ENCODE peak calls at places on chromosomes 4 and X, in eight cellular contexts. S is stomach, Z is AG04450, F is breast epithelium, Y is K562, B is left lung, T is pancreas, P is fibroblast of lung. E is an unnamed sample.

GRCh38 chr4:73726000-73726399 is 14.4 kb upstream of the CXCL8 start:
- DNase-seq in S (no peak), Z (peak), F (no peak), Y (no peak), B (no peak), T (no peak), P (peak), E (no peak)

GRCh38 chrX:51047950-51048349 is 137.4 kb downstream of the BMP15 start:
- DNase-seq in S (no peak), Z (no peak), F (no peak), Y (no peak), B (no peak), T (no peak), P (no peak), E (no peak)

GRCh38 chr4:78477276-78477675 is 74.3 kb upstream of the ANXA3 start:
- DNase-seq in S (no peak), Z (no peak), F (no peak), Y (no peak), B (no peak), T (no peak), P (peak), E (no peak)

GRCh38 chr4:151459380-151459779 is 50.4 kb downstream of the FHIP1A start:
- DNase-seq in S (no peak), Z (no peak), F (no peak), Y (no peak), B (no peak), T (no peak), P (no peak), E (no peak)

GRCh38 chr4:142265946-142266345 is 580.2 kb downstream of the INPP4B start:
- DNase-seq in S (no peak), Z (no peak), F (no peak), Y (no peak), B (no peak), T (no peak), P (no peak), E (no peak)

GRCh38 chr4:85496146-85496849 is 21.3 kb downstream of the ARHGAP24 start:
- DNase-seq in S (no peak), Z (no peak), F (no peak), Y (no peak), B (no peak), T (no peak), P (no peak), E (no peak)

GRCh38 chrX:39096599-39096998 is 295.3 kb downstream of the MID1IP1 start:
- DNase-seq in S (no peak), Z (no peak), F (no peak), Y (no peak), B (no peak), T (no peak), P (no peak), E (no peak)

GRCh38 chr4:102560743-102561341 is 59.7 kb downstream of the NFKB1 start:
- DNase-seq in S (no peak), Z (no peak), F (no peak), Y (peak), B (no peak), T (no peak), P (no peak), E (no peak)

GRCh38 chr4:88818650-88819470 is 121.2 kb upstream of the NAP1L5 start:
- DNase-seq in S (peak), Z (peak), F (no peak), Y (peak), B (no peak), T (no peak), P (peak), E (peak)

GRCh38 chr4:163967710-163968109 is 473.2 kb downstream of the TMA16 start:
- DNase-seq in S (no peak), Z (no peak), F (no peak), Y (no peak), B (no peak), T (no peak), P (no peak), E (no peak)

GRCh38 chr4:128286474-128287158 is 997 bp downstream of the PGRMC2 start:
- DNase-seq in S (no peak), Z (no peak), F (no peak), Y (peak), B (no peak), T (no peak), P (peak), E (no peak)

GRCh38 chrX:29641461-29641860 is 573.9 kb upstream of the MAGEB2 start:
- DNase-seq in S (no peak), Z (no peak), F (no peak), Y (no peak), B (no peak), T (no peak), P (no peak), E (no peak)
- H3K27ac ChIP-seq in S (no peak), Z (no peak), F (no peak), Y (no peak), B (no peak), T (no peak), P (no peak), E (no peak)

DNA sequence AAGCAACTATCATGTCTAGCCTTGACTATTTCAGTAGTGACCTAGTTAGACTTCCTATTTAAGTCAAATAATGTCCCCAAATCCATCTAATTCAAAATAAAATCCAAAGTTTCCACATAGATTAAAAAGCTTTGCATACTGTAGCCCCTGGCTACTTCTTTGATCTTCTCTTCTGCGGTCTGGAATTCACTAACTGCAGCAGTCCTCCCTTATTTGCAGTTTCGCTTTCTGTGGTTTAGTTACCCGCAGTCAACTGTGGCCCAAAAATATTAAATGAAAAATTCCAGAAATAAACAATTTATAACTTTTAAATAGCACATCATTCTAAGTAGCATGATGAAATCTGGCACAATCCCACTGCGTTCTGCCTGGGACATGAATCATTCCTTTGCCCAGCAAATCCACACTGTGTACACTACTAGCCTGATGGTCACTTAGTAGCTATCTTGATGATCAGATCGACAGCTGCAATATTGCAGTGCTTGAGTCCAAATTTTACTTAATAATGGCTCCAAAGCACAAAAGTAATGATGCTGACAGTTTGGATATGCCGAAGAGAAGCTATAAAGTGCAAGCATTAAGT is 86.7 kb upstream of the NPNT start:
- DNase-seq in S (no peak), Z (peak), F (no peak), Y (peak), B (no peak), T (no peak), P (peak), E (no peak)
- H3K27ac ChIP-seq in S (no peak), Z (peak), F (no peak), Y (no peak), B (no peak), T (no peak), P (peak), E (peak)

GRCh38 chr4:8097141-8097541 is 61.5 kb downstream of the ABLIM2 start:
- DNase-seq in S (no peak), Z (no peak), F (no peak), Y (no peak), B (peak), T (peak), P (no peak), E (no peak)
- H3K27ac ChIP-seq in S (no peak), Z (no peak), F (peak), Y (no peak), B (no peak), T (no peak), P (no peak), E (no peak)

DNA sequence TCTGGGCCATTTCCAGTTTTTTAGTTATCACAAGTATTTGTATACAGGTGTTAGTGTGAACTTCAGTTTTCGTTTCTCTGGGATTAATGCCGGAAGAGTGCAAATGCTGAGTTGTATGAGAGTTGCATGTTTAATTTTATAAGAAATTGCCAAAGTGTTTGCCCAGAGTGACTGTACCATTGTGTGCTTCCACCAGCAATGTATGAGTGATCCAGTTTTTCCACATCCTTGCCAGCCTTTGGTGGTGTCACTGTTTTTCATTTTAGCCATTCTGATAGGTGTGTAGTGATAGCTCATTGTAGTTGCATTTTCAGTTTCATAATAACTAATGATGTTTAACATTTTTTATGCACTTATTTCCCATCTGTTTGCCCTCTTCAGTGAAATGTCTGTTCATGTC is 18.4 kb downstream of the PLS3 start:
- DNase-seq in S (no peak), Z (no peak), F (no peak), Y (no peak), B (no peak), T (no peak), P (no peak), E (no peak)
- H3K27ac ChIP-seq in S (no peak), Z (no peak), F (no peak), Y (no peak), B (no peak), T (no peak), P (no peak), E (no peak)

GRCh38 chrX:13938766-13939530 is 90.7 kb downstream of the GEMIN8 start:
- DNase-seq in S (no peak), Z (no peak), F (no peak), Y (no peak), B (no peak), T (no peak), P (no peak), E (no peak)
- H3K27ac ChIP-seq in S (no peak), Z (no peak), F (peak), Y (no peak), B (no peak), T (no peak), P (no peak), E (no peak)

GRCh38 chrX:119755981-119756533 is 2.3 kb upstream of the SOWAHD start:
- DNase-seq in S (peak), Z (peak), F (no peak), Y (no peak), B (no peak), T (no peak), P (peak), E (no peak)
- H3K27ac ChIP-seq in S (peak), Z (no peak), F (no peak), Y (no peak), B (peak), T (no peak), P (peak), E (no peak)

GRCh38 chr4:118985170-118986000 is 96.7 kb downstream of the SYNPO2 start:
- DNase-seq in S (no peak), Z (no peak), F (no peak), Y (no peak), B (no peak), T (no peak), P (no peak), E (no peak)

GRCh38 chr4:118979712-118980111 is 91.1 kb downstream of the SYNPO2 start:
- DNase-seq in S (no peak), Z (no peak), F (no peak), Y (no peak), B (no peak), T (no peak), P (no peak), E (no peak)

GRCh38 chr4:118981839-118982381 is 93.3 kb downstream of the SYNPO2 start:
- DNase-seq in S (peak), Z (peak), F (no peak), Y (peak), B (no peak), T (peak), P (peak), E (peak)

GRCh38 chr4:118983293-118983692 is 94.6 kb downstream of the SYNPO2 start:
- DNase-seq in S (no peak), Z (no peak), F (no peak), Y (no peak), B (no peak), T (no peak), P (no peak), E (no peak)

GRCh38 chr4:118981171-118981838 is 92.7 kb downstream of the SYNPO2 start:
- DNase-seq in S (no peak), Z (no peak), F (no peak), Y (no peak), B (no peak), T (no peak), P (peak), E (no peak)
- H3K27ac ChIP-seq in S (peak), Z (peak), F (peak), Y (no peak), B (no peak), T (no peak), P (no peak), E (peak)

GRCh38 chr4:95510877-95511276 is 37.9 kb downstream of the UNC5C start:
- DNase-seq in S (no peak), Z (no peak), F (no peak), Y (no peak), B (no peak), T (no peak), P (no peak), E (no peak)

GRCh38 chr4:95510145-95510544 is 38.6 kb downstream of the UNC5C start:
- DNase-seq in S (no peak), Z (no peak), F (no peak), Y (peak), B (no peak), T (no peak), P (peak), E (no peak)

GRCh38 chr4:95516528-95517011 is 32.2 kb downstream of the UNC5C start:
- DNase-seq in S (no peak), Z (no peak), F (no peak), Y (no peak), B (no peak), T (no peak), P (peak), E (no peak)

GRCh38 chr4:95511477-95511876 is 37.3 kb downstream of the UNC5C start:
- DNase-seq in S (no peak), Z (no peak), F (no peak), Y (no peak), B (no peak), T (no peak), P (no peak), E (no peak)

GRCh38 chr4:95513022-95513421 is 35.8 kb downstream of the UNC5C start:
- DNase-seq in S (no peak), Z (no peak), F (no peak), Y (no peak), B (no peak), T (no peak), P (no peak), E (no peak)
- H3K27ac ChIP-seq in S (no peak), Z (no peak), F (no peak), Y (no peak), B (no peak), T (no peak), P (no peak), E (no peak)

E was measured in aorta.